ENCODE peak calls at places on chromosomes 3 and 15, in seven cellular contexts. H is lower lobe of right lung, C is IMR-90, V is HCT116, Y is type B pancreatic cell, O is Panc1, R is neural crest cell. N is an unnamed sample.

GRCh38 chr3:51282931-51283330 is 102.2 kb upstream of the MANF start:
- DNase-seq in H (no peak), C (peak; percentile 74), V (no peak), Y (no peak), O (no peak), R (no peak), N (no peak)

GRCh38 chr3:69865920-69866679 is 126.8 kb downstream of the MITF start:
- DNase-seq in H (peak; percentile 57), C (peak; percentile 23), V (no peak), Y (no peak), O (no peak), R (no peak), N (peak; percentile 85)

GRCh38 chr3:189555558-189555881 is 75.7 kb upstream of the TP63 start:
- DNase-seq in H (no peak), C (no peak), V (no peak), Y (no peak), O (no peak), R (no peak), N (no peak)

GRCh38 chr15:70892912-70893560 is 410 bp downstream of the LRRC49 start:
- DNase-seq in H (no peak), C (peak; percentile 79), V (no peak), Y (no peak), O (no peak), R (no peak), N (peak; percentile 51)

GRCh38 chr3:174332413-174332812 is 526.7 kb upstream of the NAALADL2 start:
- DNase-seq in H (no peak), C (no peak), V (no peak), Y (no peak), O (no peak), R (no peak), N (no peak)

GRCh38 chr15:73630796-73631471 is 2.3 kb downstream of the NPTN start:
- DNase-seq in H (no peak), C (no peak), V (no peak), Y (no peak), O (no peak), R (no peak), N (no peak)

GRCh38 chr15:88303455-88303854 is 46.9 kb upstream of the NTRK3 start:
- DNase-seq in H (no peak), C (no peak), V (no peak), Y (no peak), O (no peak), R (no peak), N (no peak)

GRCh38 chr3:106247902-106248684 is 379.3 kb upstream of the CBLB start:
- DNase-seq in H (no peak), C (peak; percentile 17), V (no peak), Y (no peak), O (no peak), R (no peak), N (no peak)

GRCh38 chr15:77506311-77507150 is 85.8 kb downstream of the HMG20A start:
- DNase-seq in H (peak; percentile 79), C (no peak), V (no peak), Y (no peak), O (no peak), R (peak; percentile 36), N (peak; percentile 86)

GRCh38 chr3:106617276-106617675 is 748.5 kb upstream of the CBLB start:
- DNase-seq in H (no peak), C (peak; percentile 41), V (no peak), Y (no peak), O (no peak), R (no peak), N (no peak)

GRCh38 chr3:141913150-141913811 is 36.8 kb downstream of the ATP1B3 start:
- DNase-seq in H (no peak), C (peak; percentile 62), V (peak; percentile 34), Y (no peak), O (no peak), R (no peak), N (peak; percentile 21)

GRCh38 chr15:41841131-41841530 is 2.5 kb downstream of the PLA2G4B start:
- DNase-seq in H (no peak), C (no peak), V (no peak), Y (no peak), O (no peak), R (no peak), N (no peak)

DNA sequence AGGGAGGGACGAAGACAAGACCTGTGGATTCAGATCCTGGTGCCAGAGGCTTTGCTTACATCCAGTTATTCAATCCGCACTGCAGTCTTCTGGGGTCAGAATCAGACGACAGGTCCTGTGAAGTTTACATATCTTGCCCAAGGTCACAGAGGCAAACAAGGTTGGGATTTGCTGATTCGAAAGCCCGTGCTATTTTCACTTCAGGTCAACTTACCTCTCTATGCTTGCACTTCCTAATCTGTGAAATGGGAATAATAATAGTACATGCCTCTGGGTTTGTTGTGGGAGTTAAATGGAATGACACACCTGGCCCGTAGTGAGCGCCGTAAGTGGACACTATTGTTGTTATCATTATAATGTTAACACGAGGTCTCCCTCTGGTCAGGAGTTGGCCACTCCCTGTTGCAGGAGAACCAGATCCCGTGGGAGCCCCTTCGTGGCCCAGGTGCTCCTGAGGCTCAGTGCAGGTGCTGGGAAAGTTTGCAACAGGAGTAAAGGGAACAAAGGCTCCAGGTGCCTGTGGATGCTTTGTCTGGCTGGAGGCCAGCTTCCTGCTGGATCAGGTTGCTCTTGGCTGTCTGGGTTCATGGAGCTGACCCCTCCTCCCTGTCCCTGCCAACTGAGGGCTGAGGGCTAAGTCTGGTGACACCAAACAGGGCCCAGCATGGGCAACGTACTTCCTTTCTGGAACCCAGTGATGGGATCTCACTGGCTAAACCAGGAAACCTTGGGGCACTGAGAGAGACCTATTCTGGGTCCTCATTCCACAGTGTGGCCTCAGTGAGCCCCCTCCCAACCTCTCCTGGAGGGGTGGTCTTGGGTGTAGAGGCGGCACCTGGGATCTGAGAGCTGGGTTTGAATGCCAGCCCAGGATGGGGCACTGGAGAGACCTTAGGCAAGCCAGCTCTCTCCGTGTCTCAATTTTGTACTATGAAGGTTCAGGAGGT is 40.1 kb upstream of the SEMA4B start:
- DNase-seq in H (peak; percentile 78), C (no peak), V (no peak), Y (no peak), O (no peak), R (no peak), N (peak; percentile 89)
- TF ChIP-seq CTCF in H (no peak), C (no peak), V (no peak), Y (no peak), O (no peak), R (no peak), N (no peak)

GRCh38 chr15:63473749-63473998 is 30.7 kb upstream of the USP3 start:
- DNase-seq in H (no peak), C (no peak), V (no peak), Y (no peak), O (no peak), R (no peak), N (no peak)
- TF ChIP-seq CTCF in H (no peak), C (no peak), V (no peak), Y (no peak), O (no peak), R (no peak), N (no peak)

GRCh38 chr3:124741027-124741426 is 10.8 kb downstream of the UMPS start:
- DNase-seq in H (no peak), C (peak; percentile 45), V (no peak), Y (no peak), O (no peak), R (no peak), N (no peak)
- TF ChIP-seq CTCF in H (no peak), C (no peak), V (no peak), Y (no peak), O (no peak), R (no peak), N (no peak)

GRCh38 chr15:48330045-48330840 is 986 bp upstream of the DUT start:
- DNase-seq in H (no peak), C (peak; percentile 8), V (no peak), Y (no peak), O (no peak), R (no peak), N (no peak)

GRCh38 chr15:48332642-48333034 is 1.4 kb downstream of the DUT start:
- DNase-seq in H (no peak), C (no peak), V (no peak), Y (no peak), O (no peak), R (no peak), N (no peak)

GRCh38 chr15:48331796-48332641 is 790 bp downstream of the DUT start:
- DNase-seq in H (peak; percentile 62), C (peak; percentile 42), V (peak; percentile 44), Y (peak; percentile 74), O (no peak), R (peak; percentile 60), N (peak; percentile 55)

GRCh38 chr15:48333553-48333952 is 2.3 kb downstream of the DUT start:
- DNase-seq in H (no peak), C (no peak), V (no peak), Y (no peak), O (no peak), R (no peak), N (no peak)

GRCh38 chr15:48330855-48331795 is at the start of gene DUT:
- DNase-seq in H (peak; percentile 90), C (peak; percentile 74), V (peak; percentile 34), Y (peak; percentile 83), O (no peak), R (peak; percentile 67), N (peak; percentile 82)
- TF ChIP-seq CTCF in H (peak; percentile 7), C (peak; percentile 16), V (no peak), Y (no peak), O (no peak), R (no peak), N (no peak)

DNA sequence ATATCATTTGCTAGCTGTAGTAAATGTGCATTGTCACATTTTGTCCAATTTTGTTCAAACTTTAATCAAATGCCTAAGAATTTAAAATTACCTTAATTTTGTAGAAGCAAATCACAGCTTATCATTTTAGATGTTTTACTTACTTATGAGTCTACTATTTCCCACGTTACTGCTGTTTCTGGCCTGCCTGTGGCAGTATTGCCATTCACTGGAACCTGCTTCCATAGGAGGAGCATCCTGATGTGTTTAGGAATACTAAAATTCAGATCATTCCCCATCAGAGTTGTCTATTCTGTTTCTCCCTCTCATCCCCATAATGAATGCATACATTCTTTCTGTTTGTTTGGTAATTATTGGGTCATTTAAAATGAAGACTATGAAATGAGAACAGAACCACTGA is 119.5 kb upstream of the SNRPN start:
- DNase-seq in H (no peak), C (no peak), V (no peak), Y (no peak), O (no peak), R (no peak), N (no peak)
- TF ChIP-seq CTCF in H (no peak), C (no peak), V (no peak), Y (no peak), O (no peak), R (no peak), N (no peak)

GRCh38 chr15:28191832-28192231 is 92.7 kb upstream of the OCA2 start:
- DNase-seq in H (peak; percentile 52), C (peak; percentile 77), V (no peak), Y (no peak), O (no peak), R (peak; percentile 68), N (peak; percentile 73)
- TF ChIP-seq CTCF in H (peak; percentile 19), C (peak; percentile 48), V (peak; percentile 10), Y (peak; percentile 73), O (no peak), R (peak; percentile 60), N (peak; percentile 52)

GRCh38 chr15:57302640-57303257 is 73.6 kb upstream of the CGNL1 start:
- DNase-seq in H (no peak), C (no peak), V (no peak), Y (no peak), O (no peak), R (no peak), N (no peak)
- TF ChIP-seq CTCF in H (no peak), C (no peak), V (no peak), Y (no peak), O (no peak), R (no peak), N (no peak)

GRCh38 chr3:46398186-46398955 is 8.5 kb downstream of the CCR5AS start:
- DNase-seq in H (no peak), C (no peak), V (no peak), Y (no peak), O (no peak), R (no peak), N (no peak)
- TF ChIP-seq CTCF in H (no peak), C (no peak), V (no peak), Y (no peak), O (no peak), R (no peak), N (no peak)

N was measured in thyroid gland.